ENCODE peak calls at places on chromosomes 3 and 15, in four cellular contexts. One of them, this sample, is unnamed. For H3K27me3, the result is how much of the 10 kb centered on the place peaks cover.

GRCh38 chr15:79408041-79408440 is 24.1 kb upstream of the MINAR1 start:
- DNase-seq in CD4-positive, alpha-beta T cell: no peak
- DNase-seq in A673: no peak
- DNase-seq in brain microvascular endothelial cell: no peak
- DNase-seq in this sample: no peak

GRCh38 chr3:183114779-183115178 is 15.5 kb upstream of the MCCC1 start:
- DNase-seq in CD4-positive, alpha-beta T cell: no peak
- DNase-seq in A673: no peak
- DNase-seq in brain microvascular endothelial cell: no peak
- DNase-seq in this sample: no peak

GRCh38 chr3:122063908-122064307 is 8.7 kb downstream of the CD86 start:
- DNase-seq in A673: no peak
- DNase-seq in brain microvascular endothelial cell: no peak
- DNase-seq in CD4-positive, alpha-beta T cell: no peak
- DNase-seq in this sample: no peak

GRCh38 chr3:171718493-171719205 is 91.6 kb downstream of the PLD1 start:
- DNase-seq in brain microvascular endothelial cell: no peak
- DNase-seq in A673: no peak
- DNase-seq in CD4-positive, alpha-beta T cell: no peak
- DNase-seq in this sample: no peak

GRCh38 chr3:133475245-133476010 is 75.6 kb downstream of the BFSP2 start:
- DNase-seq in A673: no peak
- DNase-seq in brain microvascular endothelial cell: no peak
- DNase-seq in CD4-positive, alpha-beta T cell: no peak
- DNase-seq in this sample: no peak

GRCh38 chr3:101509811-101510210 is 3.2 kb downstream of the SENP7 start:
- DNase-seq in brain microvascular endothelial cell: no peak
- DNase-seq in CD4-positive, alpha-beta T cell: no peak
- DNase-seq in A673: no peak
- DNase-seq in this sample: peak

GRCh38 chr15:78239811-78240210 is 5.4 kb upstream of the ACSBG1 start:
- DNase-seq in A673: no peak
- DNase-seq in brain microvascular endothelial cell: no peak
- DNase-seq in CD4-positive, alpha-beta T cell: no peak
- DNase-seq in this sample: no peak

GRCh38 chr15:48966595-48967301 is 3.0 kb upstream of the SHC4 start:
- DNase-seq in CD4-positive, alpha-beta T cell: no peak
- DNase-seq in brain microvascular endothelial cell: peak
- DNase-seq in A673: no peak
- DNase-seq in this sample: no peak

GRCh38 chr3:12934431-12934830 is 93.1 kb upstream of the RPL32 start:
- DNase-seq in brain microvascular endothelial cell: peak
- DNase-seq in A673: no peak
- DNase-seq in CD4-positive, alpha-beta T cell: no peak
- DNase-seq in this sample: no peak

GRCh38 chr15:99906356-99906755 is 173.1 kb upstream of the LYSMD4 start:
- DNase-seq in brain microvascular endothelial cell: no peak
- DNase-seq in A673: no peak
- DNase-seq in CD4-positive, alpha-beta T cell: no peak
- DNase-seq in this sample: no peak

GRCh38 chr15:37133619-37134018 is 33.3 kb upstream of the MEIS2 start:
- DNase-seq in A673: peak
- DNase-seq in brain microvascular endothelial cell: no peak
- DNase-seq in CD4-positive, alpha-beta T cell: no peak
- DNase-seq in this sample: peak

GRCh38 chr15:65044724-65045481 is at the start of gene SLC51B:
- DNase-seq in brain microvascular endothelial cell: no peak
- DNase-seq in A673: no peak
- DNase-seq in CD4-positive, alpha-beta T cell: no peak
- DNase-seq in this sample: no peak

GRCh38 chr15:38708672-38709188 is 144.1 kb upstream of the RASGRP1 start:
- DNase-seq in A673: no peak
- DNase-seq in brain microvascular endothelial cell: no peak
- DNase-seq in CD4-positive, alpha-beta T cell: no peak
- DNase-seq in this sample: peak

GRCh38 chr15:46576611-46577010 is 941.8 kb downstream of the SQOR start:
- DNase-seq in CD4-positive, alpha-beta T cell: no peak
- DNase-seq in brain microvascular endothelial cell: no peak
- DNase-seq in A673: no peak
- DNase-seq in this sample: no peak

GRCh38 chr3:170410428-170411029 is 8.1 kb upstream of the CLDN11 start:
- DNase-seq in brain microvascular endothelial cell: no peak
- DNase-seq in CD4-positive, alpha-beta T cell: no peak
- DNase-seq in A673: peak
- DNase-seq in this sample: peak

GRCh38 chr3:124202754-124203153 is 210.8 kb upstream of the ROPN1 start:
- DNase-seq in brain microvascular endothelial cell: no peak
- DNase-seq in A673: no peak
- DNase-seq in CD4-positive, alpha-beta T cell: no peak
- DNase-seq in this sample: no peak

GRCh38 chr3:188041193-188041592 is 112.8 kb upstream of the LPP start:
- DNase-seq in CD4-positive, alpha-beta T cell: no peak
- DNase-seq in brain microvascular endothelial cell: no peak
- DNase-seq in A673: no peak
- DNase-seq in this sample: no peak

GRCh38 chr15:78209646-78210348 is 24.6 kb downstream of the ACSBG1 start:
- DNase-seq in A673: no peak
- DNase-seq in brain microvascular endothelial cell: no peak
- DNase-seq in CD4-positive, alpha-beta T cell: no peak
- DNase-seq in this sample: no peak

GRCh38 chr15:68464451-68465090 is 32.6 kb upstream of the ITGA11 start:
- DNase-seq in A673: peak
- DNase-seq in brain microvascular endothelial cell: peak
- DNase-seq in CD4-positive, alpha-beta T cell: no peak
- DNase-seq in this sample: no peak

GRCh38 chr3:126523745-126524428 is at the start of gene CHST13:
- DNase-seq in A673: peak
- DNase-seq in CD4-positive, alpha-beta T cell: no peak
- DNase-seq in brain microvascular endothelial cell: no peak
- DNase-seq in this sample: no peak

GRCh38 chr3:160006282-160007163 is 17.9 kb downstream of the IL12A start:
- DNase-seq in A673: peak
- DNase-seq in CD4-positive, alpha-beta T cell: no peak
- DNase-seq in brain microvascular endothelial cell: peak
- DNase-seq in this sample: peak

GRCh38 chr15:60179786-60180391 is 175.8 kb downstream of the FOXB1 start:
- DNase-seq in brain microvascular endothelial cell: peak
- DNase-seq in CD4-positive, alpha-beta T cell: peak
- DNase-seq in A673: peak
- DNase-seq in this sample: peak

GRCh38 chr15:58203537-58203936 is 65.4 kb downstream of the AQP9 start:
- DNase-seq in brain microvascular endothelial cell: peak
- DNase-seq in A673: peak
- DNase-seq in CD4-positive, alpha-beta T cell: no peak
- DNase-seq in this sample: peak

GRCh38 chr3:146313411-146314111 is 62.7 kb upstream of the PLSCR4 start:
- DNase-seq in A673: no peak
- DNase-seq in brain microvascular endothelial cell: peak
- DNase-seq in CD4-positive, alpha-beta T cell: no peak
- DNase-seq in this sample: peak

GRCh38 chr3:153443961-153444360 is 281.9 kb downstream of the RAP2B start:
- DNase-seq in brain microvascular endothelial cell: no peak
- DNase-seq in A673: peak
- DNase-seq in CD4-positive, alpha-beta T cell: no peak
- DNase-seq in this sample: peak

GRCh38 chr15:81280696-81281095 is 43.2 kb downstream of the STARD5 start:
- DNase-seq in A673: peak
- DNase-seq in brain microvascular endothelial cell: no peak
- DNase-seq in CD4-positive, alpha-beta T cell: no peak
- DNase-seq in this sample: no peak
- H3K27me3 ChIP-seq in A673: under half
- H3K27me3 ChIP-seq in brain microvascular endothelial cell: under half
- H3K27me3 ChIP-seq in CD4-positive, alpha-beta T cell: under half
- H3K27me3 ChIP-seq in this sample: under half

GRCh38 chr3:38723569-38724391 is 74.3 kb upstream of the SCN5A start:
- DNase-seq in A673: no peak
- DNase-seq in CD4-positive, alpha-beta T cell: no peak
- DNase-seq in brain microvascular endothelial cell: no peak
- DNase-seq in this sample: peak
- H3K27me3 ChIP-seq in A673: under half
- H3K27me3 ChIP-seq in CD4-positive, alpha-beta T cell: under half
- H3K27me3 ChIP-seq in brain microvascular endothelial cell: under half
- H3K27me3 ChIP-seq in this sample: under half

DNA sequence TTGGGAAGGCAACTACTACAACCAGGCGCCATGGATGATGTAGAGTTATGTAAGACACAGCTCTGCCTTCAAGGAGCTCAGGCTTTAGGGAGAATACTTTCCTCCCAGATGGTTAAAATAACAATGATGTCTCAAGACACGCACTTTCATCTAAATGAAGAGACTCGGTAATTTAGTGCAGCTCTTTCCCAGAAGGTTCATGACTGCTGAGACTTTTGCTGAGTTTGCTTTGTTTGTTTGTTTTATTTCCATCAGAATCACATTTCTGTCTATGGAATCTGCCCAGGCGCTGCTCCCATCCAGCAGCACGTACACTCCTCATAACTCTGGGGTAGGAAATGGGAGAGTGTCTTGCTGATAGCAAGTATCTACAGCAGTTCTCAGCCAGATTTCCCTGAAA is 33.9 kb upstream of the MEX3B start:
- DNase-seq in CD4-positive, alpha-beta T cell: no peak
- DNase-seq in A673: no peak
- DNase-seq in brain microvascular endothelial cell: no peak
- DNase-seq in this sample: no peak
- H3K27me3 ChIP-seq in CD4-positive, alpha-beta T cell: under half
- H3K27me3 ChIP-seq in A673: under half
- H3K27me3 ChIP-seq in brain microvascular endothelial cell: under half
- H3K27me3 ChIP-seq in this sample: under half

GRCh38 chr3:130692455-130692854 is 54.2 kb downstream of the PIK3R4 start:
- DNase-seq in A673: no peak
- DNase-seq in brain microvascular endothelial cell: no peak
- DNase-seq in CD4-positive, alpha-beta T cell: no peak
- DNase-seq in this sample: peak
- H3K27me3 ChIP-seq in A673: under half
- H3K27me3 ChIP-seq in brain microvascular endothelial cell: under half
- H3K27me3 ChIP-seq in CD4-positive, alpha-beta T cell: under half
- H3K27me3 ChIP-seq in this sample: under half

DNA sequence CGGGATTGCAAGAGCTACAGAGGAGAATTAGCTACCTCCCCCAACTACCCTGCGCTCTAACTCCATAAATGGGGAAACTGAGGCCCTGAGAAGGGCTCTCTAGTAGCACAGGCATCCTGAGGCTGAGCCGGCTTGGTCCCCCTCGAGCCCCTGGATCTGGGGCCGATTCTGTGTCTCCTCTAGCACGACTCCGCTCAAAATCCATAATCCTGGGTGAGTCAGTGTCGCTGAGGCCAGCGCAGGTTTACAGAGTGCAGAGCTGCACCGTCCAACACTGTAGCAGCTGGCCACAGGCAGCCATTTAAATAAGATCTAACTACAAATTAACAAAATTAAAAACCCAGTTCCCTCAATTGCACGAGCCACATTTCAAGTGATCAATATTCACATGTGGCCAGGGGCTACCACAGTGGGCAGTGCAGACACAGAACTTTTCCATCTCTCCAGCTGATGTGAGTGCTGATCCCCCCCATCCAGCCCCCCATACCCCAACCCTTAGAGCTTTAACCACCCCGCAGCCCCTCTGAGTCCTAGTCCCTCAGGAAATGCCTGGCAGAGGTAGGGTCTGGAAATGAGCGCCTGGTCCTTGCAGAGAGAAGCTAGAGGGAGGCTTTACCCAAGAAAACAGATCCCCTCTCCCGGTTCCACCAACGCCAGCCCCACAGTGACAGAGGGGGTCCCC is 10.7 kb downstream of the GATA2 start:
- DNase-seq in A673: no peak
- DNase-seq in brain microvascular endothelial cell: no peak
- DNase-seq in CD4-positive, alpha-beta T cell: no peak
- DNase-seq in this sample: peak
- H3K27me3 ChIP-seq in A673: under half
- H3K27me3 ChIP-seq in brain microvascular endothelial cell: half or more
- H3K27me3 ChIP-seq in CD4-positive, alpha-beta T cell: half or more
- H3K27me3 ChIP-seq in this sample: under half

GRCh38 chr3:108403198-108403597 is 106.8 kb downstream of the HHLA2 start:
- DNase-seq in A673: no peak
- DNase-seq in brain microvascular endothelial cell: no peak
- DNase-seq in CD4-positive, alpha-beta T cell: no peak
- DNase-seq in this sample: no peak

GRCh38 chr3:108406661-108407206 is 103.7 kb downstream of the MYH15 start:
- DNase-seq in CD4-positive, alpha-beta T cell: no peak
- DNase-seq in A673: peak
- DNase-seq in brain microvascular endothelial cell: peak
- DNase-seq in this sample: peak

GRCh38 chr3:108406063-108406660 is 104.2 kb downstream of the MYH15 start:
- DNase-seq in brain microvascular endothelial cell: no peak
- DNase-seq in CD4-positive, alpha-beta T cell: no peak
- DNase-seq in A673: no peak
- DNase-seq in this sample: no peak

GRCh38 chr3:108403921-108404320 is 106.5 kb downstream of the MYH15 start:
- DNase-seq in A673: no peak
- DNase-seq in CD4-positive, alpha-beta T cell: no peak
- DNase-seq in brain microvascular endothelial cell: no peak
- DNase-seq in this sample: no peak

GRCh38 chr3:108404409-108404808 is 106.0 kb downstream of the MYH15 start:
- DNase-seq in A673: no peak
- DNase-seq in CD4-positive, alpha-beta T cell: no peak
- DNase-seq in brain microvascular endothelial cell: no peak
- DNase-seq in this sample: no peak
- H3K27me3 ChIP-seq in A673: under half
- H3K27me3 ChIP-seq in CD4-positive, alpha-beta T cell: under half
- H3K27me3 ChIP-seq in brain microvascular endothelial cell: under half
- H3K27me3 ChIP-seq in this sample: under half

GRCh38 chr15:31304074-31304648 is 22.5 kb upstream of the KLF13 start:
- DNase-seq in brain microvascular endothelial cell: no peak
- DNase-seq in CD4-positive, alpha-beta T cell: no peak
- DNase-seq in A673: no peak
- DNase-seq in this sample: no peak
- H3K27me3 ChIP-seq in brain microvascular endothelial cell: under half
- H3K27me3 ChIP-seq in CD4-positive, alpha-beta T cell: under half
- H3K27me3 ChIP-seq in A673: under half
- H3K27me3 ChIP-seq in this sample: under half

GRCh38 chr15:93152951-93153350 is 63.9 kb upstream of the RGMA start:
- DNase-seq in A673: no peak
- DNase-seq in CD4-positive, alpha-beta T cell: no peak
- DNase-seq in brain microvascular endothelial cell: no peak
- DNase-seq in this sample: no peak
- H3K27me3 ChIP-seq in A673: under half
- H3K27me3 ChIP-seq in CD4-positive, alpha-beta T cell: under half
- H3K27me3 ChIP-seq in brain microvascular endothelial cell: under half
- H3K27me3 ChIP-seq in this sample: under half

This sample was measured in endothelial cell of umbilical vein.